ENCODE peak calls at places on chromosome 15, in eight cellular contexts. One of them, this sample, is unnamed.

GRCh38 chr15:35126236-35126635 is 41.1 kb upstream of the NANOGP8 start:
- DNase-seq in transverse colon: no peak
- DNase-seq in mucosa of descending colon: no peak
- DNase-seq in M059J: no peak
- DNase-seq in WTC11: no peak
- DNase-seq in CD8-positive, alpha-beta memory T cell: no peak
- DNase-seq in T-helper 9 cell: no peak
- DNase-seq in hypothalamus: no peak
- DNase-seq in this sample: no peak

GRCh38 chr15:89578146-89578545 is 2.9 kb downstream of the TICRR start:
- DNase-seq in CD8-positive, alpha-beta memory T cell: no peak
- DNase-seq in mucosa of descending colon: no peak
- DNase-seq in T-helper 9 cell: no peak
- DNase-seq in M059J: no peak
- DNase-seq in transverse colon: no peak
- DNase-seq in WTC11: no peak
- DNase-seq in hypothalamus: no peak
- DNase-seq in this sample: no peak

GRCh38 chr15:34993413-34993812 is 5.3 kb upstream of the ZNF770 start:
- DNase-seq in mucosa of descending colon: no peak
- DNase-seq in CD8-positive, alpha-beta memory T cell: no peak
- DNase-seq in hypothalamus: no peak
- DNase-seq in transverse colon: no peak
- DNase-seq in WTC11: no peak
- DNase-seq in T-helper 9 cell: no peak
- DNase-seq in M059J: no peak
- DNase-seq in this sample: no peak

GRCh38 chr15:73403171-73403570 is 34.4 kb upstream of the HCN4 start:
- DNase-seq in WTC11: no peak
- DNase-seq in T-helper 9 cell: no peak
- DNase-seq in hypothalamus: no peak
- DNase-seq in CD8-positive, alpha-beta memory T cell: no peak
- DNase-seq in transverse colon: no peak
- DNase-seq in M059J: peak
- DNase-seq in mucosa of descending colon: no peak
- DNase-seq in this sample: no peak

GRCh38 chr15:54082836-54083492 is 104.7 kb downstream of the UNC13C start:
- DNase-seq in T-helper 9 cell: no peak
- DNase-seq in hypothalamus: no peak
- DNase-seq in M059J: no peak
- DNase-seq in WTC11: peak
- DNase-seq in transverse colon: no peak
- DNase-seq in CD8-positive, alpha-beta memory T cell: no peak
- DNase-seq in mucosa of descending colon: no peak
- DNase-seq in this sample: no peak

GRCh38 chr15:80727196-80727595 is 32.1 kb downstream of the ABHD17C start:
- DNase-seq in T-helper 9 cell: no peak
- DNase-seq in CD8-positive, alpha-beta memory T cell: no peak
- DNase-seq in hypothalamus: no peak
- DNase-seq in transverse colon: no peak
- DNase-seq in M059J: no peak
- DNase-seq in mucosa of descending colon: no peak
- DNase-seq in WTC11: no peak
- DNase-seq in this sample: no peak

GRCh38 chr15:89835190-89835564 is 20.5 kb upstream of the ANPEP start:
- DNase-seq in WTC11: no peak
- DNase-seq in mucosa of descending colon: no peak
- DNase-seq in T-helper 9 cell: no peak
- DNase-seq in M059J: no peak
- DNase-seq in CD8-positive, alpha-beta memory T cell: no peak
- DNase-seq in hypothalamus: no peak
- DNase-seq in transverse colon: no peak
- DNase-seq in this sample: no peak

GRCh38 chr15:74937226-74937601 is 659 bp downstream of the COX5A start:
- DNase-seq in mucosa of descending colon: no peak
- DNase-seq in T-helper 9 cell: no peak
- DNase-seq in WTC11: no peak
- DNase-seq in hypothalamus: no peak
- DNase-seq in M059J: no peak
- DNase-seq in transverse colon: no peak
- DNase-seq in CD8-positive, alpha-beta memory T cell: no peak
- DNase-seq in this sample: no peak

GRCh38 chr15:62868507-62868906 is 174.0 kb upstream of the TPM1 start:
- DNase-seq in M059J: no peak
- DNase-seq in mucosa of descending colon: no peak
- DNase-seq in CD8-positive, alpha-beta memory T cell: no peak
- DNase-seq in WTC11: no peak
- DNase-seq in transverse colon: no peak
- DNase-seq in T-helper 9 cell: no peak
- DNase-seq in hypothalamus: no peak
- DNase-seq in this sample: no peak

GRCh38 chr15:47135279-47135678 is 582.0 kb upstream of the SEMA6D start:
- DNase-seq in hypothalamus: no peak
- DNase-seq in M059J: no peak
- DNase-seq in WTC11: no peak
- DNase-seq in transverse colon: no peak
- DNase-seq in mucosa of descending colon: no peak
- DNase-seq in T-helper 9 cell: no peak
- DNase-seq in CD8-positive, alpha-beta memory T cell: no peak
- DNase-seq in this sample: no peak

GRCh38 chr15:90264649-90265048 is 823 bp upstream of the NGRN start:
- DNase-seq in CD8-positive, alpha-beta memory T cell: peak
- DNase-seq in WTC11: no peak
- DNase-seq in transverse colon: peak
- DNase-seq in mucosa of descending colon: peak
- DNase-seq in T-helper 9 cell: no peak
- DNase-seq in hypothalamus: no peak
- DNase-seq in M059J: peak
- DNase-seq in this sample: no peak

GRCh38 chr15:61196711-61197110 is 32.4 kb downstream of the RORA start:
- DNase-seq in T-helper 9 cell: no peak
- DNase-seq in transverse colon: no peak
- DNase-seq in WTC11: no peak
- DNase-seq in CD8-positive, alpha-beta memory T cell: no peak
- DNase-seq in mucosa of descending colon: no peak
- DNase-seq in hypothalamus: no peak
- DNase-seq in M059J: no peak
- DNase-seq in this sample: no peak

GRCh38 chr15:34271493-34271892 is 46.7 kb downstream of the EMC4 start:
- DNase-seq in WTC11: no peak
- DNase-seq in CD8-positive, alpha-beta memory T cell: no peak
- DNase-seq in T-helper 9 cell: no peak
- DNase-seq in transverse colon: no peak
- DNase-seq in mucosa of descending colon: no peak
- DNase-seq in M059J: peak
- DNase-seq in hypothalamus: no peak
- DNase-seq in this sample: no peak

GRCh38 chr15:80929225-80929624 is 60.4 kb downstream of the MESD start:
- DNase-seq in CD8-positive, alpha-beta memory T cell: no peak
- DNase-seq in WTC11: no peak
- DNase-seq in transverse colon: no peak
- DNase-seq in M059J: peak
- DNase-seq in mucosa of descending colon: no peak
- DNase-seq in hypothalamus: no peak
- DNase-seq in T-helper 9 cell: no peak
- DNase-seq in this sample: no peak

GRCh38 chr15:25905140-25905539 is 42.0 kb upstream of the ATP10A start:
- DNase-seq in CD8-positive, alpha-beta memory T cell: no peak
- DNase-seq in transverse colon: peak
- DNase-seq in M059J: no peak
- DNase-seq in T-helper 9 cell: no peak
- DNase-seq in hypothalamus: no peak
- DNase-seq in mucosa of descending colon: no peak
- DNase-seq in WTC11: no peak
- DNase-seq in this sample: peak

GRCh38 chr15:43749690-43750345 is 3.6 kb downstream of the PDIA3 start:
- DNase-seq in WTC11: no peak
- DNase-seq in mucosa of descending colon: no peak
- DNase-seq in hypothalamus: no peak
- DNase-seq in CD8-positive, alpha-beta memory T cell: peak
- DNase-seq in transverse colon: no peak
- DNase-seq in M059J: no peak
- DNase-seq in T-helper 9 cell: peak
- DNase-seq in this sample: no peak

GRCh38 chr15:85649372-85649771 is 145.4 kb downstream of the KLHL25 start:
- DNase-seq in hypothalamus: no peak
- DNase-seq in transverse colon: no peak
- DNase-seq in mucosa of descending colon: no peak
- DNase-seq in M059J: peak
- DNase-seq in T-helper 9 cell: no peak
- DNase-seq in CD8-positive, alpha-beta memory T cell: no peak
- DNase-seq in WTC11: no peak
- DNase-seq in this sample: peak

GRCh38 chr15:93111451-93111850 is 22.4 kb upstream of the RGMA start:
- DNase-seq in M059J: no peak
- DNase-seq in mucosa of descending colon: no peak
- DNase-seq in hypothalamus: no peak
- DNase-seq in WTC11: no peak
- DNase-seq in T-helper 9 cell: no peak
- DNase-seq in transverse colon: no peak
- DNase-seq in CD8-positive, alpha-beta memory T cell: no peak
- DNase-seq in this sample: no peak

GRCh38 chr15:25792128-25792527 is 71.0 kb downstream of the ATP10A start:
- DNase-seq in transverse colon: no peak
- DNase-seq in M059J: no peak
- DNase-seq in CD8-positive, alpha-beta memory T cell: no peak
- DNase-seq in WTC11: no peak
- DNase-seq in T-helper 9 cell: no peak
- DNase-seq in mucosa of descending colon: no peak
- DNase-seq in hypothalamus: no peak
- DNase-seq in this sample: no peak